ENCODE peak calls at places on chromosomes 13 and 19, in eight cellular contexts. A is A549, V is GM12878, J is IMR-90, X is K562, G is H1, I is HCT116, P is HepG2. F is an unnamed sample.

GRCh38 chr19:42683917-42684513 is 56.3 kb downstream of the PSG3 start:
- DNase-seq in A (peak), V (no peak), J (peak), X (peak), G (peak), I (peak), P (peak), F (peak)

GRCh38 chr19:45137179-45137761 is 23.5 kb downstream of the NKPD1 start:
- DNase-seq in A (no peak), V (peak), J (no peak), X (no peak), G (no peak), I (no peak), P (no peak), F (peak)

GRCh38 chr19:49210108-49210900 is 52.7 kb downstream of the TRPM4 start:
- DNase-seq in A (peak), V (no peak), J (no peak), X (peak), G (peak), I (no peak), P (no peak), F (peak)

GRCh38 chr19:51529301-51529700 is 2.2 kb downstream of the SIGLEC6 start:
- DNase-seq in A (no peak), V (no peak), J (no peak), X (no peak), G (no peak), I (no peak), P (no peak), F (no peak)

GRCh38 chr13:99419591-99420243 is 81.6 kb upstream of the TM9SF2 start:
- DNase-seq in A (no peak), V (no peak), J (no peak), X (no peak), G (no peak), I (no peak), P (no peak), F (no peak)

GRCh38 chr13:100521912-100522490 is 66.6 kb downstream of the GGACT start:
- DNase-seq in A (no peak), V (no peak), J (no peak), X (no peak), G (no peak), I (no peak), P (no peak), F (no peak)

GRCh38 chr19:42363614-42364346 is 26.3 kb downstream of the CNFN start:
- DNase-seq in A (peak), V (peak), J (no peak), X (no peak), G (no peak), I (no peak), P (no peak), F (no peak)

GRCh38 chr19:2081873-2082810 is 14.0 kb downstream of the MOB3A start:
- DNase-seq in A (no peak), V (no peak), J (no peak), X (no peak), G (no peak), I (no peak), P (no peak), F (peak)

GRCh38 chr19:43768273-43769050 is 12.3 kb downstream of the KCNN4 start:
- DNase-seq in A (no peak), V (no peak), J (no peak), X (peak), G (no peak), I (no peak), P (no peak), F (no peak)

GRCh38 chr13:21435710-21436151 is 23.4 kb downstream of the ZDHHC20 start:
- DNase-seq in A (peak), V (peak), J (peak), X (peak), G (no peak), I (peak), P (peak), F (no peak)

GRCh38 chr13:28401303-28402056 is 93.4 kb downstream of the FLT1 start:
- DNase-seq in A (no peak), V (peak), J (peak), X (no peak), G (no peak), I (no peak), P (no peak), F (no peak)

GRCh38 chr19:7863157-7863970 is 10.8 kb downstream of the PRR36 start:
- DNase-seq in A (no peak), V (no peak), J (no peak), X (no peak), G (peak), I (no peak), P (no peak), F (no peak)

GRCh38 chr13:20360835-20361412 is 128.8 kb upstream of the GJB6 start:
- DNase-seq in A (no peak), V (no peak), J (no peak), X (no peak), G (no peak), I (no peak), P (no peak), F (no peak)

GRCh38 chr19:44808463-44809371 is at the start of gene BCAM:
- DNase-seq in A (peak), V (no peak), J (peak), X (peak), G (peak), I (no peak), P (peak), F (peak)

GRCh38 chr13:36323951-36324566 is 22.1 kb downstream of the SPART start:
- DNase-seq in A (peak), V (no peak), J (peak), X (no peak), G (no peak), I (no peak), P (peak), F (no peak)

GRCh38 chr13:43730642-43731041 is 56.1 kb downstream of the ENOX1 start:
- DNase-seq in A (no peak), V (no peak), J (peak), X (no peak), G (no peak), I (no peak), P (no peak), F (no peak)

GRCh38 chr13:44506719-44507118 is 69.4 kb downstream of the TSC22D1 start:
- DNase-seq in A (no peak), V (no peak), J (no peak), X (no peak), G (no peak), I (no peak), P (peak), F (no peak)

GRCh38 chr19:49119411-49120324 is at the start of gene PPFIA3:
- DNase-seq in A (peak), V (no peak), J (peak), X (peak), G (peak), I (no peak), P (no peak), F (peak)

GRCh38 chr19:49327878-49328544 is 3.0 kb upstream of the SLC6A16 start:
- DNase-seq in A (peak), V (no peak), J (peak), X (peak), G (no peak), I (peak), P (peak), F (no peak)

GRCh38 chr13:34124912-34125311 is 307.0 kb downstream of the RFC3 start:
- DNase-seq in A (peak), V (no peak), J (no peak), X (no peak), G (no peak), I (no peak), P (peak), F (no peak)

GRCh38 chr13:20359335-20359734 is 127.2 kb upstream of the GJB6 start:
- DNase-seq in A (peak), V (no peak), J (peak), X (no peak), G (no peak), I (peak), P (peak), F (no peak)

GRCh38 chr13:48505597-48506091 is 27.2 kb downstream of the RCBTB2 start:
- DNase-seq in A (no peak), V (peak), J (peak), X (no peak), G (no peak), I (no peak), P (no peak), F (no peak)

GRCh38 chr19:34171877-34172660 is at the start of gene LSM14A:
- DNase-seq in A (peak), V (peak), J (peak), X (peak), G (peak), I (peak), P (peak), F (peak)

GRCh38 chr19:42224940-42225717 is 5.0 kb downstream of the ZNF526 start:
- DNase-seq in A (no peak), V (no peak), J (no peak), X (no peak), G (no peak), I (no peak), P (no peak), F (no peak)

DNA sequence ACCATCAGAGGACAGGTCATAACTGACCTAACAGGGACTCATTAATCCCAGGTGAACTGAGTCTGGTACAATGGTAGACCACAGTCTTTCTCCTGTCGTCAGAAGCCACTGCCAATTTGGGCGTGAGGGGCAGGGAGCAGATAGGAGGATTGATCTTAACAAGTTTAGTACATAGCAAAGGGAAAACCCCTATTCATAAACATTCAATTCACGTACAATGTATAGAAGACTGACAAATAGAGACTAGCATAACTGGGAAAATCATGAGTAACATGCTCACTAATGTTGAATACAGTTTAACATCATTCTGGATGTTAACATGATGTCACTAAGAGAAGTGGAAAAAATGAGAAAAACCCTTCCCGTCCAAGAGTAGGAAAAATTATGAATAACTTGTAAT is 54.1 kb downstream of the SLC7A1 start:
- DNase-seq in A (no peak), V (no peak), J (no peak), X (no peak), G (no peak), I (no peak), P (no peak), F (no peak)
- TF ChIP-seq RAD21 in A (no peak), V (no peak), J (no peak), X (no peak), G (no peak), I (no peak), P (no peak), F (no peak)

GRCh38 chr19:47742636-47743035 is 2.7 kb upstream of the NOP53 start:
- DNase-seq in A (no peak), V (no peak), J (no peak), X (no peak), G (no peak), I (no peak), P (no peak), F (no peak)
- TF ChIP-seq RAD21 in A (no peak), V (no peak), J (no peak), X (no peak), G (no peak), I (no peak), P (no peak), F (no peak)

DNA sequence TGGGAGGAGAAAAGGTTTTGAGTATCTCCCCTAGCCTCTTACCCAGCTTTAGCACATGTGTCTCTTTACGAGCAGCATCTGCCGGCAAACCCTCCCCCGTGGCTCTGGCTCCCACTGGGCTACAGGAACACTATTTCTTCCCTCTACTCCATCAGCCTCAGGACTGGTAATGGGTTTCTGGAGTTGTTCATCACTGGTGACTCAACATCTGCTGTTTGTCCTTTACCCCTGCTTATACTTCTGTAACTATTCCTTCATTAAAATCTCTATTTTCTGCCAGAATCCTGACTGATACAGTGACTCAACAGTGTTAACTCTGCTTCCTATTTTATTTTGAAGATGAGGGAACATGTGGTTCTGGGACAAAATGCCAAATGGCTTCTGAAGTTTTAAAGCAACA is 437.3 kb upstream of the HTR2A start:
- DNase-seq in A (no peak), V (no peak), J (peak), X (no peak), G (no peak), I (no peak), P (no peak), F (no peak)
- TF ChIP-seq RAD21 in A (no peak), V (no peak), J (no peak), X (no peak), G (no peak), I (no peak), P (no peak), F (no peak)

DNA sequence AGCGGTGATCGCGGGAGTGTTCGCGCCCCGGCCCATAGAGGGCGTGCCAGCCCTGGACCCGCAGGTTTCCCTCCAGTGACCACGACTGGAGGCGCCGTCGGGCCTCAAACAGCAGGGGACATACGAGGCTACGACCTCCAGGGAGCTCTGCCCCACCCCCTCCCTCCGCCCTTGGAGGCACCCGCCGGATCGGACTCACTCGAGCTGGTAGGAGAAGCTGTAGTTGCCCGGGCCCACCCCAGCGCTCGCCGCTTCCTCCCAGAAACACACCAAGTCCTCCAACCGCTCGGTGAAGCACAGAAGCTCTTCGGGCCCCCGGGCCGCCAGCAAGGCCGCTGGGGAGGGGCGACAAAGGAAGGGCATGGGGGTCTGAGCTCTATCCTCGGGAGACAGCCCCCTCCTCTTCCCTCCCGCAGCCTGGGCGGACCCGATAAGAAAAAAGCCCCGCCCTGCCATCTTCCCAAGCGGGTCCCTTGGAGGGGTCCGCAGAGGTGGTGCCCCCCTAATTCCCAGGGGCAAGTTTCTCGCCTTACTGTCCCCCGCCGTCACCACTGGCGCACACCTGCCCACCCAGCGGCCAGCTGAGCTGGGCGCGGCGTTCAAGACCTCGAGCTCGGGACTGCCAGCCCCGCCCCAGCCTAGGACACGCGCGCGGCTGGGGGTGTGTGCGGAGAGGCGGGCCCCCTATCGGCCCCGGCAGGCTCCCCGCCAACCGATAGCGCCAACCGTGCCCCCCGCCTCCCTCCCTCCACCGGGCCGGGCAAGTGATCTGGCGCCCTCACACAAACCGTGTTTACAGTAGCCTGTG is 1.0 kb downstream of the EPOR start:
- DNase-seq in A (peak), V (no peak), J (no peak), X (peak), G (peak), I (peak), P (peak), F (peak)
- TF ChIP-seq RAD21 in A (peak), V (no peak), J (peak), X (peak), G (peak), I (no peak), P (peak), F (peak)